ENCODE peak calls at places on chromosomes 11 and 22, in four cellular contexts. E is A549, M is GM23338, B is fibroblast of lung. N is an unnamed sample. For H3K4me1, the result is how much of the 10 kb centered on the place peaks cover.

GRCh38 chr22:20247010-20247505 is 21.1 kb downstream of the RTN4R start:
- DNase-seq in E (no peak), M (peak), B (no peak), N (peak)

GRCh38 chr11:118226294-118226693 is 1.5 kb upstream of the JAML start:
- DNase-seq in E (no peak), M (no peak), B (no peak), N (no peak)

GRCh38 chr22:49820984-49821383 is 6.7 kb downstream of the BRD1 start:
- DNase-seq in E (no peak), M (no peak), B (no peak), N (no peak)

GRCh38 chr22:30197389-30197788 is 49.2 kb downstream of the LIF start:
- DNase-seq in E (no peak), M (no peak), B (no peak), N (no peak)

GRCh38 chr11:129191649-129192048 is 476 bp downstream of the ARHGAP32 start:
- DNase-seq in E (no peak), M (no peak), B (no peak), N (no peak)

GRCh38 chr11:66692446-66692845 is 14.8 kb upstream of the RBM4B start:
- DNase-seq in E (no peak), M (no peak), B (no peak), N (no peak)

GRCh38 chr11:1158681-1159525 is 1.1 kb downstream of the MUC5AC start:
- DNase-seq in E (no peak), M (no peak), B (no peak), N (no peak)

GRCh38 chr22:30829901-30830550 is 135.4 kb downstream of the OSBP2 start:
- DNase-seq in E (peak), M (no peak), B (peak), N (no peak)

GRCh38 chr11:615453-616319 is at the start of gene IRF7:
- DNase-seq in E (peak), M (peak), B (peak), N (peak)

GRCh38 chr11:108216988-108217387 is 5.5 kb downstream of the NPAT start:
- DNase-seq in E (no peak), M (no peak), B (no peak), N (no peak)

GRCh38 chr11:88886796-88887195 is 179.0 kb downstream of the GRM5 start:
- DNase-seq in E (peak), M (peak), B (peak), N (peak)

GRCh38 chr22:18988958-18989357 is 52.9 kb upstream of the PRODH start:
- DNase-seq in E (no peak), M (no peak), B (no peak), N (no peak)

GRCh38 chr11:112024178-112024777 is 930 bp upstream of the DLAT start:
- DNase-seq in E (no peak), M (peak), B (no peak), N (peak)

GRCh38 chr11:12787847-12788246 is 113.6 kb downstream of the TEAD1 start:
- DNase-seq in E (no peak), M (no peak), B (peak), N (no peak)

GRCh38 chr11:100821198-100821597 is 134.1 kb downstream of the ARHGAP42 start:
- DNase-seq in E (no peak), M (peak), B (no peak), N (no peak)

GRCh38 chr11:86062719-86063118 is 6.2 kb downstream of the PICALM start:
- DNase-seq in E (no peak), M (peak), B (no peak), N (no peak)

GRCh38 chr11:58762284-58763119 is 30.8 kb upstream of the GLYAT start:
- DNase-seq in E (no peak), M (no peak), B (no peak), N (no peak)

GRCh38 chr11:102806296-102806695 is 8.3 kb upstream of the MMP1 start:
- DNase-seq in E (no peak), M (peak), B (no peak), N (no peak)

GRCh38 chr11:99925968-99926367 is 761.1 kb upstream of the ARHGAP42 start:
- DNase-seq in E (no peak), M (peak), B (no peak), N (no peak)

GRCh38 chr11:68589817-68590216 is 94.5 kb upstream of the GAL start:
- DNase-seq in E (no peak), M (no peak), B (no peak), N (no peak)

GRCh38 chr22:28904211-28904808 is 20.9 kb downstream of the ZNRF3 start:
- DNase-seq in E (no peak), M (no peak), B (peak), N (no peak)

DNA sequence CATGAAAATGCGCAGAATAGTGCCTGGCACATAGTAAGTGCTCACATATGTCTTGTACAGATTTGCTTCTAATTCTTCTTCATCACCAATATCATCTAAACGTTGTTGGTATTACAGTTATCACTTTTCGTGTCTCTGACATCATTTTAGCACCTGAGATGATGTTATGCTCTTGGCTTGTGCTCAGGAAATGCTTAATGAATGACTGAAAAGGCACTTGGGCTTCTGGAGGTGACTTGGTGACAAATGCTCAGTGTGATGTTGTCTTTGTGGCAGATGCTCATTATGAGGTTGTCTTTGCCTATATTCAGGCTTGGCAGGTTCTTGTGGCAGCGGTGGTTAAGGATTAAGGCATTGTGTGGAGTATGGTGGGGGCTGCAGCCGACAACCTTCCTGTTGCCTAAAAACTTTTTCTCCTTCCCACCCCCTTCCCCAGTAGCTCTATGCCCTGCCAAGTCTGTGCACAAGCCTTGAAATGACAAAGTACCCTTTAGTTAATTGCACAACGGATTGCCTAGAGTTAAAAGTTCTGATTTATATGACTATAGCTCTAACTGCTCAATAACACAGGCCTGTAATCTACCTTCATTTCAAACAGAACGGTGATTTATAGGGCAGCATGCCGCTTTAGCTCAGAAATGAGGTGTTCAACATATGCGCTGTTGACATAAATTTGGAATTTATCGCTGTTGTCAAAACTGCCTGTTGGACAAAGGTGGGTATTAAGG is 82.5 kb downstream of the ZBTB16 start:
- DNase-seq in E (no peak), M (no peak), B (no peak), N (no peak)
- H3K4me1 ChIP-seq in E (under half), M (under half), B (under half), N (under half)

DNA sequence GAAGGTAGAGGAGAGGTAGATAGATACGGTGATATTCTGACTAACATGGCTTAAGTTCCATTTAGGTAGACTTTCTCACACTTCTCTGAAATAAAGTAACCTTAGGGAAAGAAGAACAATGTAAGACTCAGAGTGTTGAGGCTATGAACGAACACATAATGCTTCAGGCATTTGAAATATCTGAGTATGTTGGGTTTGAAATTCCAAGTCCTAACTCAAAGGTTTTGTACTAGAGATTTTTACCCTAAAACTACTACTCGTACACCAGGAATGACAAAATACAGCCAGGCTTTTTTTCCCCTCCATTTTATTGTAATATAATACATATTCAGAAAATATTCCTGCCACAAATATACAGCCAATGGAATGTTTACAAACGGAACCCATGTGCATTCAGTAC is 592.6 kb downstream of the ETS1 start:
- DNase-seq in E (no peak), M (no peak), B (peak), N (no peak)
- H3K4me2 ChIP-seq in E (no peak), M (no peak), B (no peak), N (no peak)

GRCh38 chr22:40342521-40342920 is 3.8 kb upstream of the ADSL start:
- DNase-seq in E (no peak), M (no peak), B (no peak), N (no peak)

GRCh38 chr22:40347300-40347699 is 1.0 kb downstream of the ADSL start:
- DNase-seq in E (no peak), M (no peak), B (no peak), N (peak)

GRCh38 chr22:40345801-40346177 is 511 bp upstream of the ADSL start:
- DNase-seq in E (no peak), M (no peak), B (no peak), N (peak)

GRCh38 chr22:40346178-40347064 is at the start of gene ADSL:
- DNase-seq in E (peak), M (peak), B (peak), N (peak)

GRCh38 chr22:40345271-40345670 is 1.0 kb upstream of the ADSL start:
- DNase-seq in E (no peak), M (no peak), B (no peak), N (peak)
- H3K27ac ChIP-seq in E (peak), M (peak), B (no peak), N (peak)

GRCh38 chr11:119339581-119340334 is 925 bp downstream of the C1QTNF5 start:
- DNase-seq in E (no peak), M (peak), B (peak), N (no peak)
- H3K4me1 ChIP-seq in E (under half), M (under half), B (under half), N (under half)

DNA sequence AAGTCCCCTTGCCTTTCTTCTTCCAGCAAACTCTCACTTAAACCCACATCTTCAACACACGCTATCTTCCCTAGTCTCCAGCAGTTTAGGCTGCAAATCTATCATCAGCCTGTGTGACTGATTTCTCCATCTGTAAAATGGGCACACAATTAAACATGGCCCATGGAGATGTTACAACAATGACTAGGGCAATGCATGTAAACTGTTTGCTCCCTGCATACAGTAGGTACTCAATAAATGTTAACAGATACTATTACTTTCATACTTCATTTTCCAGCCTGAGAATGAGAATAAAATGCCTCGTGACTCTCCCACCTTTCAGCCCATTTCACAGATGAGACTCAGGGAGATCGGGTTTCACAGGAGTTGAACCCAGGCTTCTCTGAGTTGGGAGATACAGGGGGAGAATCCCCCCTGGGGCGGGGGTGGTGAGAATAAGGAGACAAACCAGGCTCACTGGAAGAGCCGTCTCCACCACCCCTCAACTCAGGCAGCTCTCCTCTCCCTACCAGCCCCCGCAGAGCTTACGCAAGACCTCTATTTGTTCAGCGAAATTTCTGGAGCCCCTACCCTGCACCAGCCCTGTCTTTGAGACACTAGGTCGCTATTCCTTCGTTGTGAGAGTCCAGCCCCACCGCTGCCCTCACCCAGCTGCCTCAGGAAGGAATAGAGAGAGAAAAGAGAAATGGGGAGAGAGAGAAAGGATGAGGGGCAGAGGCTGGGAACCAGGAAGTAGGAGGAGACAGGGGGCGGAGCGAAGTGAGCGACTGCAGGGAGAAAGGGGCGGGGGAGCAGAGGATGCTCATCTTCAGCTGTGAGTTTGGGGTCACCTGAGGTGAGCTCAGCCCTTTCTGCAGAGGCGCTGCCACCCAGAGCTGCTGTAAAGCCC is 42.1 kb upstream of the KLHL35 start:
- DNase-seq in E (no peak), M (peak), B (peak), N (peak)
- H3K4me2 ChIP-seq in E (peak), M (peak), B (peak), N (peak)

GRCh38 chr22:25110846-25111578 is 88.6 kb upstream of the CRYBB3 start:
- DNase-seq in E (peak), M (peak), B (peak), N (peak)

GRCh38 chr22:25111579-25112517 is 87.8 kb upstream of the CRYBB3 start:
- DNase-seq in E (no peak), M (peak), B (no peak), N (no peak)

GRCh38 chr22:25109878-25110595 is 89.6 kb upstream of the CRYBB3 start:
- DNase-seq in E (no peak), M (no peak), B (no peak), N (no peak)

GRCh38 chr22:25112538-25113253 is 87.0 kb upstream of the CRYBB3 start:
- DNase-seq in E (no peak), M (no peak), B (no peak), N (no peak)

DNA sequence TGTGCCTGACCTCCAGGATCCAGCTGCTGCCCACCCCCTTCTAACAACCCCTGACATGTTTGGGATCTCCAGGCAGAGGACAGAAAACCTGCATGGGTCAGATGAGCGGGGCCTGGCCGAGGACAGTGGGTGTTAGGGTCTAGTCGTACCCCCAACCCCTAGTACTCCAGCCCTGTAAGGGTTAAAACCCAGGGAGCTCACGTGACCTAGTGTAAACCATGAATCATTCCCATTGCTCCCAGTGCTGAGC is 89.1 kb upstream of the CRYBB3 start:
- DNase-seq in E (peak), M (no peak), B (no peak), N (no peak)
- H3K27ac ChIP-seq in E (peak), M (peak), B (no peak), N (no peak)

DNA sequence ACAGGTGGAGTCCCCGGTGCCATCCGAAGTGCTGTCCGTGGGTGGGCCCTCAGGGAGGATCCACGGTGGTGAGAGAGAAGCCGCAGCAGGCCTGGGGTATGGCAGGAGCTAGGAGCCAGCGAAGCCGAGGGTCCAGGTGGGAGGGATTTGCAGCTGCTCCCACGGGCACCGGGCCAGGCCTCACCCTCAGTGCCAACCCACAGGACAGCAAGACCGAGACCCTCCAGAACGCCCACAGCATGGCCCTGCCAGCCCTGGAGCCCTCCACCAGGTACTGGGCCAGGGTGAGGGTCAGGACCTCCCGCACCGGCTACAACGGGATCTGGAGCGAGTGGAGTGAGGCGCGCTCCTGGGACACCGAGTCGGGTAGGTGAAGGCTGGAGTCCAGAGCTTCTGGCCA is 20.2 kb downstream of the CSF2RB start:
- DNase-seq in E (no peak), M (no peak), B (no peak), N (no peak)
- H3K4me1 ChIP-seq in E (under half), M (under half), B (under half), N (under half)

GRCh38 chr11:110200241-110200640 is 96.2 kb downstream of the RDX start:
- DNase-seq in E (no peak), M (peak), B (peak), N (no peak)
- H3K4me2 ChIP-seq in E (peak), M (no peak), B (no peak), N (no peak)

GRCh38 chr22:45328822-45329535 is 19.2 kb downstream of the FAM118A start:
- DNase-seq in E (no peak), M (no peak), B (no peak), N (no peak)
- H3K27ac ChIP-seq in E (no peak), M (no peak), B (no peak), N (no peak)

N was measured in Karpas-422.